ENCODE peak calls at places on chromosomes 2 and 18, in eight cellular contexts. S is HEK293T; I is skeletal muscle cell; M is activated CD8-positive, alpha-beta memory T cell treated with anti-CD3 and anti-CD28 coated beads for 24 hours; O is astrocyte of the spinal cord; X is HL-60; R is ELR; Y is NCI-H2171. G is an unnamed sample.

GRCh38 chr2:239369631-239370161 is 31.1 kb downstream of the HDAC4 start:
- DNase-seq in O (no peak), Y (no peak), S (no peak), M (peak; percentile 75), R (peak; percentile 77), X (peak; percentile 75), I (no peak), G (no peak)

GRCh38 chr2:44212301-44212700 is 43.6 kb downstream of the PPM1B start:
- DNase-seq in M (no peak), X (no peak), S (no peak), R (no peak), O (no peak), Y (no peak), I (no peak), G (no peak)

GRCh38 chr2:12081481-12082210 is 335.2 kb downstream of the LPIN1 start:
- DNase-seq in S (no peak), I (no peak), R (peak; percentile 86), M (no peak), Y (no peak), O (no peak), X (no peak), G (no peak)

GRCh38 chr2:102187191-102188150 is 648 bp downstream of the IL1RL2 start:
- DNase-seq in R (peak; percentile 15), M (peak; percentile 86), O (peak; percentile 44), S (no peak), Y (no peak), I (no peak), X (peak; percentile 42), G (peak; percentile 54)

GRCh38 chr18:68660355-68661183 is 54.3 kb downstream of the TMX3 start:
- DNase-seq in X (no peak), R (peak; percentile 74), S (no peak), O (peak; percentile 60), M (no peak), Y (peak; percentile 1), I (peak; percentile 14), G (peak; percentile 48)

GRCh38 chr18:22505136-22505535 is 87.4 kb upstream of the CTAGE1 start:
- DNase-seq in S (no peak), O (no peak), Y (no peak), M (no peak), X (no peak), R (peak; percentile 38), I (no peak), G (no peak)

GRCh38 chr2:240420206-240420899 is 15.1 kb upstream of the GPC1 start:
- DNase-seq in M (no peak), Y (no peak), X (no peak), S (no peak), O (no peak), R (no peak), I (no peak), G (no peak)

GRCh38 chr18:46477425-46478011 is 179.5 kb downstream of the LOXHD1 start:
- DNase-seq in M (no peak), X (no peak), R (no peak), I (no peak), S (no peak), O (no peak), Y (no peak), G (no peak)

GRCh38 chr2:1088192-1088860 is 137.7 kb downstream of the SNTG2 start:
- DNase-seq in I (no peak), S (no peak), O (no peak), M (no peak), X (no peak), Y (no peak), R (peak; percentile 27), G (no peak)

GRCh38 chr2:235467586-235467985 is 26.3 kb upstream of the AGAP1 start:
- DNase-seq in M (no peak), Y (no peak), O (no peak), S (no peak), R (peak; percentile 84), X (no peak), I (peak; percentile 47), G (no peak)

GRCh38 chr2:132974477-132975050 is 304.6 kb upstream of the LYPD1 start:
- DNase-seq in X (no peak), O (no peak), M (no peak), R (peak; percentile 77), S (no peak), I (no peak), Y (no peak), G (no peak)

GRCh38 chr2:136319651-136320050 is 201.7 kb upstream of the CXCR4 start:
- DNase-seq in Y (no peak), M (no peak), X (no peak), R (no peak), I (no peak), S (no peak), O (no peak), G (peak; percentile 93)

GRCh38 chr2:218284106-218284811 is 8.0 kb downstream of the TMBIM1 start:
- DNase-seq in Y (no peak), S (no peak), O (peak; percentile 71), R (peak; percentile 87), X (no peak), I (no peak), M (peak; percentile 81), G (no peak)

GRCh38 chr2:240959941-240960308 is 38.5 kb upstream of the SNED1 start:
- DNase-seq in O (no peak), R (no peak), I (no peak), X (no peak), S (no peak), M (no peak), Y (no peak), G (no peak)

GRCh38 chr18:52435301-52435700 is 95.3 kb downstream of the DCC start:
- DNase-seq in M (no peak), X (no peak), S (no peak), O (no peak), R (no peak), I (no peak), Y (no peak), G (peak; percentile 25)

GRCh38 chr2:58899692-58900091 is 658.6 kb upstream of the FANCL start:
- DNase-seq in R (peak; percentile 46), I (no peak), Y (no peak), O (peak; percentile 58), S (no peak), M (no peak), X (no peak), G (no peak)

GRCh38 chr2:170843656-170844055 is 27.0 kb downstream of the GAD1 start:
- DNase-seq in R (peak; percentile 83), X (no peak), Y (no peak), S (no peak), O (peak; percentile 55), I (peak; percentile 18), M (no peak), G (no peak)

GRCh38 chr2:96247009-96247408 is 18.8 kb downstream of the TMEM127 start:
- DNase-seq in Y (no peak), X (peak; percentile 20), M (no peak), S (no peak), I (no peak), R (no peak), O (no peak), G (peak; percentile 19)

GRCh38 chr18:5207471-5207870 is 10.4 kb upstream of the AKAIN1 start:
- DNase-seq in X (no peak), O (no peak), M (no peak), S (no peak), Y (no peak), I (no peak), R (no peak), G (peak; percentile 2)

GRCh38 chr2:203750669-203751068 is 44.2 kb downstream of the CD28 start:
- DNase-seq in O (no peak), X (no peak), R (no peak), M (no peak), I (no peak), S (no peak), Y (no peak), G (no peak)

GRCh38 chr2:220365023-220365422 is 737.6 kb downstream of the SLC4A3 start:
- DNase-seq in R (no peak), M (no peak), S (no peak), I (peak; percentile 22), O (peak; percentile 81), Y (no peak), X (no peak), G (no peak)

GRCh38 chr18:63155169-63155852 is 164.3 kb downstream of the BCL2 start:
- DNase-seq in M (peak; percentile 92), O (no peak), X (peak; percentile 88), I (no peak), R (peak; percentile 8), Y (peak; percentile 84), S (peak; percentile 71), G (peak; percentile 86)

GRCh38 chr2:196324212-196324611 is 152.8 kb upstream of the STK17B start:
- DNase-seq in M (no peak), I (no peak), Y (no peak), R (peak; percentile 58), S (no peak), X (no peak), O (no peak), G (no peak)

GRCh38 chr18:45771587-45771986 is 47.6 kb downstream of the SLC14A1 start:
- DNase-seq in Y (no peak), O (peak; percentile 53), I (no peak), S (no peak), M (no peak), R (no peak), X (no peak), G (no peak)

G was measured in mesendoderm.